ENCODE peak calls at places on chromosomes 12 and 14, in four cellular contexts. K is activated CD8-positive, alpha-beta memory T cell treated with anti-CD3 and anti-CD28 coated beads for 48 hours; M is activated CD4-positive, alpha-beta T cell treated with anti-CD3 and anti-CD28 coated beads, Interleukin-2, amount 50 U/mL, for 1 hour; H is RWPE1. P is an unnamed sample.

GRCh38 chr12:98126637-98127335 is 388.6 kb upstream of the TMPO start:
- DNase-seq in H (no peak), M (no peak), K (no peak), P (no peak)

GRCh38 chr12:93174048-93174447 is 203.7 kb upstream of the NUDT4 start:
- DNase-seq in K (no peak), M (no peak), H (no peak), P (peak)

GRCh38 chr12:121857322-121858246 is 1.1 kb downstream of the HPD start:
- DNase-seq in H (no peak), M (no peak), K (no peak), P (no peak)

GRCh38 chr12:32120419-32120818 is 13.8 kb downstream of the BICD1 start:
- DNase-seq in H (no peak), M (no peak), K (no peak), P (no peak)

GRCh38 chr14:60485600-60486251 is at the start of gene C14orf39:
- DNase-seq in M (no peak), H (no peak), K (no peak), P (no peak)

GRCh38 chr12:7934560-7935463 is 1.2 kb downstream of the SLC2A3 start:
- DNase-seq in H (no peak), K (no peak), M (no peak), P (no peak)

GRCh38 chr12:27434673-27435565 is 11.6 kb upstream of the SMCO2 start:
- DNase-seq in H (peak), K (no peak), M (peak), P (no peak)

GRCh38 chr12:16352481-16352880 is 5.0 kb downstream of the MGST1 start:
- DNase-seq in M (no peak), H (no peak), K (no peak), P (no peak)

GRCh38 chr14:20873370-20874177 is 17.6 kb upstream of the RNASE3 start:
- DNase-seq in M (peak), K (peak), H (no peak), P (no peak)

GRCh38 chr12:80222261-80222660 is 122.9 kb downstream of the OTOGL start:
- DNase-seq in M (no peak), K (no peak), H (no peak), P (no peak)

GRCh38 chr12:116142936-116143882 is 134.3 kb downstream of the MED13L start:
- DNase-seq in M (no peak), H (peak), K (no peak), P (no peak)

GRCh38 chr14:60805881-60806569 is 71.5 kb downstream of the MNAT1 start:
- DNase-seq in H (peak), K (no peak), M (no peak), P (no peak)

GRCh38 chr14:54579606-54580005 is 12.7 kb downstream of the SAMD4A start:
- DNase-seq in H (no peak), K (no peak), M (no peak), P (no peak)

P was measured in LNCaP clone FGC.